ENCODE peak calls at places on chromosomes 13 and 19, in four cellular contexts. P is K562, J is OCI-LY7, Q is body of pancreas. T is an unnamed sample.

GRCh38 chr13:110268576-110269185 is 38.3 kb downstream of the COL4A1 start:
- DNase-seq in P (peak; percentile 8), Q (no peak), J (no peak), T (no peak)

GRCh38 chr13:105193026-105193425 is 1342.4 kb downstream of the EFNB2 start:
- DNase-seq in J (no peak), Q (no peak), P (no peak), T (no peak)

GRCh38 chr13:30615851-30616311 is 1.8 kb upstream of the USPL1 start:
- DNase-seq in J (peak; percentile 61), Q (no peak), P (peak; percentile 12), T (no peak)

GRCh38 chr13:41458187-41458938 is 1.0 kb downstream of the RGCC start:
- DNase-seq in Q (peak; percentile 37), J (peak; percentile 67), P (peak; percentile 36), T (peak; percentile 52)

GRCh38 chr19:29672319-29672932 is 7.2 kb downstream of the PLEKHF1 start:
- DNase-seq in P (no peak), J (no peak), Q (no peak), T (no peak)

GRCh38 chr13:102847272-102848234 is 1.7 kb downstream of the ERCC5 start:
- DNase-seq in Q (no peak), J (peak; percentile 34), P (no peak), T (peak; percentile 13)

GRCh38 chr19:42207767-42208259 is 9.7 kb downstream of the DEDD2 start:
- DNase-seq in Q (no peak), J (no peak), P (peak; percentile 47), T (no peak)

GRCh38 chr13:77563110-77563509 is 27.6 kb downstream of the SCEL start:
- DNase-seq in J (no peak), P (no peak), Q (no peak), T (no peak)

GRCh38 chr13:36456577-36456976 is 24.3 kb downstream of the CCNA1 start:
- DNase-seq in J (no peak), Q (no peak), P (no peak), T (no peak)

GRCh38 chr13:21006141-21007005 is 55.0 kb downstream of the LATS2 start:
- DNase-seq in Q (no peak), J (no peak), P (no peak), T (no peak)

GRCh38 chr19:56933014-56933705 is 92.6 kb upstream of the PEG3 start:
- DNase-seq in P (no peak), Q (no peak), J (no peak), T (no peak)

GRCh38 chr13:48783181-48783630 is 129.5 kb downstream of the CYSLTR2 start:
- DNase-seq in Q (peak; percentile 54), J (no peak), P (no peak), T (no peak)

GRCh38 chr13:110685305-110685704 is 20.6 kb downstream of the CARS2 start:
- DNase-seq in Q (no peak), J (no peak), P (no peak), T (no peak)

GRCh38 chr13:20426766-20427448 is 98.8 kb downstream of the CRYL1 start:
- DNase-seq in P (no peak), Q (no peak), J (no peak), T (no peak)

GRCh38 chr13:22915442-22916082 is 265.2 kb upstream of the SGCG start:
- DNase-seq in J (peak; percentile 60), P (peak; percentile 16), Q (peak; percentile 36), T (peak; percentile 70)

GRCh38 chr19:10230904-10231623 is at the start of gene S1PR2:
- DNase-seq in Q (peak; percentile 73), P (peak; percentile 93), J (peak; percentile 89), T (peak; percentile 90)

GRCh38 chr13:63843766-63844699 is 2428.4 kb upstream of the PCDH20 start:
- DNase-seq in P (no peak), Q (no peak), J (no peak), T (no peak)

GRCh38 chr19:27974082-27974513 is 1238.9 kb downstream of the UQCRFS1 start:
- DNase-seq in J (peak; percentile 31), P (peak; percentile 25), Q (peak; percentile 41), T (peak; percentile 18)

GRCh38 chr19:56712609-56713008 is 41.1 kb upstream of the ZNF835 start:
- DNase-seq in P (no peak), Q (peak; percentile 13), J (no peak), T (no peak)

GRCh38 chr19:42096255-42096837 is 20.4 kb downstream of the ZNF574 start:
- DNase-seq in P (no peak), Q (no peak), J (no peak), T (no peak)

GRCh38 chr13:20798027-20798426 is 24.3 kb upstream of the EEF1AKMT1 start:
- DNase-seq in Q (no peak), J (no peak), P (no peak), T (no peak)

GRCh38 chr13:86082116-86082515 is 282.9 kb upstream of the SLITRK6 start:
- DNase-seq in P (no peak), Q (no peak), J (no peak), T (no peak)

GRCh38 chr13:50277127-50277526 is 261.9 kb downstream of the KCNRG start:
- DNase-seq in P (no peak), Q (no peak), J (no peak), T (no peak)

GRCh38 chr19:30371157-30371845 is 883 bp upstream of the ZNF536 start:
- DNase-seq in P (no peak), J (no peak), Q (no peak), T (no peak)

GRCh38 chr19:1851581-1852293 is 3.5 kb upstream of the REXO1 start:
- DNase-seq in P (no peak), J (no peak), Q (peak; percentile 10), T (no peak)

GRCh38 chr13:63088226-63088625 is 1672.6 kb upstream of the PCDH20 start:
- DNase-seq in Q (no peak), J (no peak), P (no peak), T (no peak)

GRCh38 chr19:4909172-4909896 is at the start of gene UHRF1:
- DNase-seq in P (peak; percentile 93), Q (no peak), J (peak; percentile 86), T (peak; percentile 83)

GRCh38 chr19:13153627-13154240 is 3.5 kb downstream of the IER2 start:
- DNase-seq in P (peak; percentile 60), Q (peak; percentile 59), J (peak; percentile 78), T (no peak)

GRCh38 chr13:103199380-103200088 is 133.3 kb upstream of the SLC10A2 start:
- DNase-seq in P (no peak), J (no peak), Q (no peak), T (no peak)

GRCh38 chr13:111630411-111630810 is 310.0 kb downstream of the TEX29 start:
- DNase-seq in Q (peak; percentile 10), P (no peak), J (no peak), T (no peak)

GRCh38 chr13:108919036-108919907 is 289.9 kb downstream of the MYO16 start:
- DNase-seq in Q (no peak), P (no peak), J (no peak), T (no peak)

GRCh38 chr13:108911807-108912206 is 282.4 kb downstream of the MYO16 start:
- DNase-seq in P (no peak), J (no peak), Q (no peak), T (no peak)

GRCh38 chr13:108915634-108916497 is 286.5 kb downstream of the MYO16 start:
- DNase-seq in P (peak; percentile 51), Q (peak; percentile 93), J (no peak), T (no peak)

GRCh38 chr13:108917581-108917980 is 288.2 kb downstream of the MYO16 start:
- DNase-seq in P (no peak), Q (no peak), J (no peak), T (no peak)

DNA sequence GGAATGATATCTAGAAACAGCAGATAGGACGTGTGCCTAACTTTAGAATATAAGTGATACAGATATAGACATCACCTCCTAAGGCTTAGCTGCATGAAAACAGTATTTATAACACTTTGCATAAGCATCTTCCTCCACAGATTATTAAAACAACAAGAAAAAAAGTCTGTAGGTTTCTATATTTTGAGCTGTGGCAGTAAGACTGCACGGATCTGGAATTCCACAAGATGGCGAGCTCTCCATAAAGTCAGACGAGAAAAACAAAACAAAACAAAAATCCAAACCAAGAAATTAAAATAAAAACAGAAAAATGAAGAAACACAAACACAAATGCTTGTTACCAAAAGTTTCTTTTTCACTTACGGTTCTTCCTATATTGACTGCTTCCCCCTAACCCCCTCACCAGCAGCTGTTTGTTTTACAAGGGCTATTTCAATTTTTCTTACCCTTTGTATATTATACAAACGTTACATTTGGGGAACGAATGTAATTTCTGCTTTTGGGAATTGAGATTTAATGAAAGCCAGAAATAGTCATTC is 285.8 kb downstream of the MYO16 start:
- DNase-seq in Q (no peak), P (no peak), J (no peak), T (no peak)
- TF ChIP-seq CTCF in Q (no peak), P (no peak), J (peak; percentile 20), T (peak; percentile 52)

GRCh38 chr13:113635048-113635420 is 23.0 kb downstream of the ATP4B start:
- DNase-seq in J (no peak), Q (no peak), P (no peak), T (no peak)
- H3K36me3 ChIP-seq in J (peaks cover 83% of the 10 kb centered on the region), Q (no peaks in the 10 kb centered on the region), P (peaks cover 96% of the 10 kb centered on the region), T (peaks cover 54% of the 10 kb centered on the region)

GRCh38 chr13:34833562-34834182 is 108.4 kb upstream of the NBEA start:
- DNase-seq in J (peak; percentile 1), Q (no peak), P (no peak), T (no peak)
- TF ChIP-seq CTCF in J (peak; percentile 42), Q (no peak), P (no peak), T (peak; percentile 27)

GRCh38 chr19:18855647-18856384 is 24.1 kb downstream of the UPF1 start:
- DNase-seq in P (no peak), J (no peak), Q (no peak), T (no peak)
- H3K36me3 ChIP-seq in P (peaks cover 99% of the 10 kb centered on the region), J (peaks cover 100% of the 10 kb centered on the region), Q (peaks cover 50% of the 10 kb centered on the region), T (peaks cover 82% of the 10 kb centered on the region)

GRCh38 chr13:60617863-60618733 is 221.1 kb downstream of the TDRD3 start:
- DNase-seq in J (no peak), P (no peak), Q (no peak), T (no peak)
- TF ChIP-seq CTCF in J (peak; percentile 13), P (peak; percentile 35), Q (no peak), T (no peak)

DNA sequence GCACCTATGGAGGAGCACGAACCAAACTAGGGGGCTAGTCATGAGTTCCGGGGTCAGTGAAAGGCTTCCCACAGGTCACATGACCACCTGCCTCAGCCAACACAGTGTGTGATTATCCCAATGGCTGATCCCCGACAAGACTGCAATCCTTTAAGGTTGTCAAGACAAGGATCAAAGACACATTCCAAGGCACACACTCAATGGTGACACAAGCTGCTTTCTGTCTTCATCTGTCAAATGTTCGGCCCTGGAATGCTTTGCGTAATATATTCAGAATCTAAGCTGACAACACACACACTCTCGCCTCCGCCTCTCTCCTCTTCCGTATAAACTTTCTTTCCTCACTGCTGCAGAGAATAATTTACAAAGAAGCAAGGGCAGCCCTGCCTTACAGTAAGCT is 11.7 kb downstream of the RANBP3 start:
- DNase-seq in P (no peak), Q (peak; percentile 43), J (no peak), T (no peak)
- H3K36me3 ChIP-seq in P (peaks cover 64% of the 10 kb centered on the region), Q (no peaks in the 10 kb centered on the region), J (peaks cover 72% of the 10 kb centered on the region), T (peaks cover 9% of the 10 kb centered on the region)